ENCODE peak calls at places on chromosomes 4 and X, in ten cellular contexts. Y, H, R, Q, W, F, V, J, T and U are unnamed samples.

GRCh38 chr4:16250665-16251365 is 24.5 kb upstream of the TAPT1 start:
- DNase-seq in Y (no peak), H (peak), R (peak), Q (no peak), W (peak), F (no peak), V (peak), J (no peak), T (no peak), U (no peak)

GRCh38 chr4:18847276-18847890 is 825.8 kb upstream of the LCORL start:
- DNase-seq in Y (no peak), H (peak), R (peak), Q (no peak), W (no peak), F (no peak), V (no peak), J (no peak), T (no peak), U (no peak)

GRCh38 chrX:11998944-11999343 is 139.3 kb upstream of the FRMPD4 start:
- DNase-seq in Y (no peak), H (no peak), R (no peak), Q (no peak), W (peak), F (no peak), V (peak), J (no peak), T (no peak), U (no peak)

GRCh38 chrX:39714471-39714870 is 383.3 kb downstream of the BCOR start:
- DNase-seq in Y (no peak), H (no peak), R (no peak), Q (no peak), W (no peak), F (no peak), V (no peak), J (no peak), T (no peak), U (no peak)

GRCh38 chr4:184094532-184095192 is 123.0 kb downstream of the ENPP6 start:
- DNase-seq in Y (no peak), H (no peak), R (no peak), Q (no peak), W (no peak), F (no peak), V (no peak), J (no peak), T (no peak), U (no peak)

GRCh38 chr4:40194602-40195161 is 2.1 kb upstream of the RHOH start:
- DNase-seq in Y (no peak), H (peak), R (no peak), Q (no peak), W (peak), F (no peak), V (no peak), J (no peak), T (no peak), U (no peak)

GRCh38 chrX:145405012-145405411 is 157.7 kb downstream of the SPANXN1 start:
- DNase-seq in Y (no peak), H (peak), R (no peak), Q (peak), W (peak), F (no peak), V (peak), J (no peak), T (peak), U (no peak)

GRCh38 chrX:97766496-97767095 is 882.9 kb downstream of the RPA4 start:
- DNase-seq in Y (no peak), H (no peak), R (no peak), Q (no peak), W (no peak), F (no peak), V (no peak), J (no peak), T (no peak), U (no peak)

GRCh38 chr4:32689520-32689919 is 1969.4 kb downstream of the PCDH7 start:
- DNase-seq in Y (no peak), H (no peak), R (no peak), Q (no peak), W (peak), F (no peak), V (peak), J (no peak), T (no peak), U (no peak)

GRCh38 chr4:19684079-19684478 is 567.6 kb upstream of the SLIT2 start:
- DNase-seq in Y (no peak), H (peak), R (no peak), Q (no peak), W (no peak), F (no peak), V (no peak), J (no peak), T (peak), U (no peak)

GRCh38 chr4:25608644-25609043 is 47.0 kb upstream of the SLC34A2 start:
- DNase-seq in Y (no peak), H (no peak), R (no peak), Q (no peak), W (no peak), F (no peak), V (no peak), J (no peak), T (no peak), U (no peak)

GRCh38 chr4:30718021-30718888 is 1.9 kb upstream of the PCDH7 start:
- DNase-seq in Y (peak), H (peak), R (no peak), Q (peak), W (peak), F (peak), V (no peak), J (peak), T (peak), U (peak)

GRCh38 chr4:45693746-45694145 is 430.1 kb downstream of the GABRG1 start:
- DNase-seq in Y (no peak), H (no peak), R (no peak), Q (no peak), W (peak), F (peak), V (no peak), J (peak), T (peak), U (no peak)

GRCh38 chr4:167883271-167883670 is 209.1 kb upstream of the ANXA10 start:
- DNase-seq in Y (no peak), H (peak), R (peak), Q (no peak), W (no peak), F (no peak), V (no peak), J (no peak), T (no peak), U (no peak)

GRCh38 chrX:112148397-112148796 is 65.8 kb upstream of the TRPC5 start:
- DNase-seq in Y (no peak), H (no peak), R (no peak), Q (no peak), W (no peak), F (no peak), V (no peak), J (no peak), T (no peak), U (no peak)

GRCh38 chr4:80265571-80266266 is 745 bp upstream of the FGF5 start:
- DNase-seq in Y (no peak), H (peak), R (peak), Q (no peak), W (peak), F (no peak), V (no peak), J (no peak), T (peak), U (no peak)

GRCh38 chrX:13338985-13339384 is 19.1 kb upstream of the ATXN3L start:
- DNase-seq in Y (no peak), H (no peak), R (no peak), Q (no peak), W (no peak), F (no peak), V (no peak), J (no peak), T (no peak), U (no peak)

GRCh38 chr4:156898373-156899117 is 73.1 kb downstream of the PDGFC start:
- DNase-seq in Y (no peak), H (peak), R (no peak), Q (no peak), W (peak), F (no peak), V (no peak), J (no peak), T (peak), U (no peak)

GRCh38 chrX:152601848-152602616 is 35.7 kb upstream of the GABRQ start:
- DNase-seq in Y (peak), H (no peak), R (no peak), Q (peak), W (no peak), F (no peak), V (peak), J (no peak), T (peak), U (no peak)